ENCODE peak calls at places on chromosomes 1 and 21, in ten cellular contexts. One of them, this sample, is unnamed.

GRCh38 chr21:44012474-44013379 is 618 bp downstream of the TRAPPC10 start:
- DNase-seq in PC-9: peak; percentile 41
- DNase-seq in neural progenitor cell: peak; percentile 92
- DNase-seq in CD8-positive, alpha-beta T cell: peak; percentile 89
- DNase-seq in body of pancreas: peak; percentile 53
- DNase-seq in psoas muscle: peak; percentile 72
- DNase-seq in heart left ventricle: peak; percentile 64
- DNase-seq in transverse colon: peak; percentile 83
- DNase-seq in CD4-positive, alpha-beta T cell: peak; percentile 66
- DNase-seq in heart right ventricle: peak; percentile 73
- DNase-seq in this sample: peak; percentile 37

GRCh38 chr1:197620660-197621273 is 154.5 kb downstream of the DENND1B start:
- DNase-seq in psoas muscle: no peak
- DNase-seq in neural progenitor cell: no peak
- DNase-seq in transverse colon: no peak
- DNase-seq in CD8-positive, alpha-beta T cell: no peak
- DNase-seq in heart left ventricle: no peak
- DNase-seq in CD4-positive, alpha-beta T cell: no peak
- DNase-seq in heart right ventricle: no peak
- DNase-seq in PC-9: no peak
- DNase-seq in body of pancreas: no peak
- DNase-seq in this sample: no peak

GRCh38 chr1:108750476-108751191 is 4.2 kb downstream of the STXBP3 start:
- DNase-seq in PC-9: no peak
- DNase-seq in CD4-positive, alpha-beta T cell: no peak
- DNase-seq in CD8-positive, alpha-beta T cell: no peak
- DNase-seq in psoas muscle: no peak
- DNase-seq in heart right ventricle: no peak
- DNase-seq in neural progenitor cell: no peak
- DNase-seq in heart left ventricle: no peak
- DNase-seq in transverse colon: no peak
- DNase-seq in body of pancreas: no peak
- DNase-seq in this sample: no peak

GRCh38 chr1:116486424-116486823 is 84.4 kb downstream of the CD58 start:
- DNase-seq in CD8-positive, alpha-beta T cell: no peak
- DNase-seq in CD4-positive, alpha-beta T cell: no peak
- DNase-seq in neural progenitor cell: no peak
- DNase-seq in heart right ventricle: no peak
- DNase-seq in heart left ventricle: no peak
- DNase-seq in PC-9: no peak
- DNase-seq in body of pancreas: no peak
- DNase-seq in transverse colon: no peak
- DNase-seq in psoas muscle: no peak
- DNase-seq in this sample: no peak

GRCh38 chr1:160413716-160414115 is 13.4 kb downstream of the VANGL2 start:
- DNase-seq in heart left ventricle: no peak
- DNase-seq in body of pancreas: no peak
- DNase-seq in PC-9: no peak
- DNase-seq in transverse colon: no peak
- DNase-seq in neural progenitor cell: no peak
- DNase-seq in heart right ventricle: no peak
- DNase-seq in CD8-positive, alpha-beta T cell: no peak
- DNase-seq in CD4-positive, alpha-beta T cell: no peak
- DNase-seq in psoas muscle: no peak
- DNase-seq in this sample: no peak

GRCh38 chr1:170823120-170823519 is 112.2 kb upstream of the MROH9 start:
- DNase-seq in CD8-positive, alpha-beta T cell: no peak
- DNase-seq in neural progenitor cell: no peak
- DNase-seq in heart right ventricle: no peak
- DNase-seq in CD4-positive, alpha-beta T cell: no peak
- DNase-seq in psoas muscle: no peak
- DNase-seq in body of pancreas: no peak
- DNase-seq in transverse colon: no peak
- DNase-seq in PC-9: no peak
- DNase-seq in heart left ventricle: no peak
- DNase-seq in this sample: no peak

GRCh38 chr1:70528591-70529333 is 117.7 kb downstream of the CTH start:
- DNase-seq in transverse colon: no peak
- DNase-seq in neural progenitor cell: peak; percentile 75
- DNase-seq in heart left ventricle: peak; percentile 9
- DNase-seq in body of pancreas: peak; percentile 42
- DNase-seq in CD8-positive, alpha-beta T cell: peak; percentile 4
- DNase-seq in CD4-positive, alpha-beta T cell: no peak
- DNase-seq in heart right ventricle: no peak
- DNase-seq in PC-9: peak; percentile 7
- DNase-seq in psoas muscle: no peak
- DNase-seq in this sample: peak; percentile 61

GRCh38 chr1:31397360-31398095 is 15.5 kb upstream of the SERINC2 start:
- DNase-seq in psoas muscle: no peak
- DNase-seq in CD8-positive, alpha-beta T cell: no peak
- DNase-seq in PC-9: no peak
- DNase-seq in heart right ventricle: no peak
- DNase-seq in CD4-positive, alpha-beta T cell: no peak
- DNase-seq in neural progenitor cell: no peak
- DNase-seq in heart left ventricle: no peak
- DNase-seq in body of pancreas: no peak
- DNase-seq in transverse colon: no peak
- DNase-seq in this sample: no peak

GRCh38 chr1:229835226-229835625 is 209.2 kb downstream of the URB2 start:
- DNase-seq in PC-9: no peak
- DNase-seq in psoas muscle: no peak
- DNase-seq in CD8-positive, alpha-beta T cell: no peak
- DNase-seq in CD4-positive, alpha-beta T cell: no peak
- DNase-seq in body of pancreas: no peak
- DNase-seq in heart left ventricle: no peak
- DNase-seq in transverse colon: no peak
- DNase-seq in neural progenitor cell: no peak
- DNase-seq in heart right ventricle: no peak
- DNase-seq in this sample: no peak

GRCh38 chr21:41583274-41583790 is 75.4 kb upstream of the TMPRSS2 start:
- DNase-seq in psoas muscle: no peak
- DNase-seq in heart right ventricle: no peak
- DNase-seq in CD8-positive, alpha-beta T cell: no peak
- DNase-seq in body of pancreas: peak; percentile 84
- DNase-seq in transverse colon: no peak
- DNase-seq in PC-9: peak; percentile 77
- DNase-seq in CD4-positive, alpha-beta T cell: no peak
- DNase-seq in neural progenitor cell: no peak
- DNase-seq in heart left ventricle: no peak
- DNase-seq in this sample: no peak

GRCh38 chr1:56577859-56578663 is 1.3 kb downstream of the PLPP3 start:
- DNase-seq in CD8-positive, alpha-beta T cell: no peak
- DNase-seq in neural progenitor cell: peak; percentile 75
- DNase-seq in transverse colon: peak; percentile 68
- DNase-seq in body of pancreas: peak; percentile 78
- DNase-seq in psoas muscle: peak; percentile 42
- DNase-seq in heart left ventricle: peak; percentile 41
- DNase-seq in PC-9: peak; percentile 58
- DNase-seq in heart right ventricle: peak; percentile 50
- DNase-seq in CD4-positive, alpha-beta T cell: no peak
- DNase-seq in this sample: no peak

GRCh38 chr1:47725000-47725731 is 272.0 kb downstream of the TRABD2B start:
- DNase-seq in body of pancreas: no peak
- DNase-seq in heart left ventricle: no peak
- DNase-seq in psoas muscle: no peak
- DNase-seq in transverse colon: no peak
- DNase-seq in CD4-positive, alpha-beta T cell: no peak
- DNase-seq in heart right ventricle: no peak
- DNase-seq in CD8-positive, alpha-beta T cell: no peak
- DNase-seq in neural progenitor cell: peak; percentile 64
- DNase-seq in PC-9: no peak
- DNase-seq in this sample: no peak

GRCh38 chr1:228061411-228062084 is 21.0 kb upstream of the ARF1 start:
- DNase-seq in transverse colon: no peak
- DNase-seq in psoas muscle: no peak
- DNase-seq in CD8-positive, alpha-beta T cell: no peak
- DNase-seq in body of pancreas: no peak
- DNase-seq in PC-9: no peak
- DNase-seq in neural progenitor cell: no peak
- DNase-seq in heart left ventricle: no peak
- DNase-seq in CD4-positive, alpha-beta T cell: no peak
- DNase-seq in heart right ventricle: no peak
- DNase-seq in this sample: no peak

GRCh38 chr1:110083453-110084225 is 13.2 kb upstream of the ALX3 start:
- DNase-seq in PC-9: no peak
- DNase-seq in psoas muscle: no peak
- DNase-seq in neural progenitor cell: peak; percentile 39
- DNase-seq in CD8-positive, alpha-beta T cell: no peak
- DNase-seq in body of pancreas: no peak
- DNase-seq in CD4-positive, alpha-beta T cell: no peak
- DNase-seq in heart left ventricle: no peak
- DNase-seq in transverse colon: no peak
- DNase-seq in heart right ventricle: no peak
- DNase-seq in this sample: no peak

DNA sequence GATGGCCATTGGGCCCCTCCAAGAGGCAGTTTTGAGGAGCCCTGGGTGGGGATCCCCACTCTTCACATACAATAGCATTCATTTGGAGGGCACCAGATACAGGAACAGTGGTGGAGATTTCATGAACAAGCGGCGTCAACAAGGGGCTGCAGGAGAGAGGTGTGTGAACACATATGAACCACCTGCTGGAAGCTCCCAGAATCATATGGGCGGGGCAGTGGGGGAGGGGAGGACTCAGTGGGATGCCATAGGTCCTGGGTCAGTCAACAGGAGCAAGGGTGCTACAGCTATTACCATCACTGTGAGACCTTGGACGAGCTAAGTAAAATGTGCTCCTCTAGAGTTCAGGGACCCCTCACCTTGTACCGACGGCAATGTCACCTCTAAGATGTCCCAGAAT is 100.4 kb upstream of the IRF2BP2 start:
- DNase-seq in psoas muscle: no peak
- DNase-seq in heart left ventricle: no peak
- DNase-seq in heart right ventricle: no peak
- DNase-seq in body of pancreas: no peak
- DNase-seq in CD4-positive, alpha-beta T cell: no peak
- DNase-seq in CD8-positive, alpha-beta T cell: no peak
- DNase-seq in transverse colon: no peak
- DNase-seq in neural progenitor cell: no peak
- DNase-seq in PC-9: no peak
- DNase-seq in this sample: no peak
- H3K27ac ChIP-seq in psoas muscle: peak overlapping the region; percentile 56
- H3K27ac ChIP-seq in heart left ventricle: peak overlapping the region; percentile 83
- H3K27ac ChIP-seq in heart right ventricle: peak overlapping the region; percentile 42
- H3K27ac ChIP-seq in body of pancreas: no peak overlapping the region
- H3K27ac ChIP-seq in CD4-positive, alpha-beta T cell: no peak overlapping the region
- H3K27ac ChIP-seq in CD8-positive, alpha-beta T cell: no peak overlapping the region
- H3K27ac ChIP-seq in transverse colon: peak overlapping the region; percentile 40
- H3K27ac ChIP-seq in neural progenitor cell: no peak overlapping the region
- H3K27ac ChIP-seq in PC-9: no peak overlapping the region
- H3K27ac ChIP-seq in this sample: no peak overlapping the region

GRCh38 chr1:63326106-63326472 is 3.7 kb downstream of the FOXD3 start:
- DNase-seq in CD4-positive, alpha-beta T cell: no peak
- DNase-seq in heart left ventricle: no peak
- DNase-seq in psoas muscle: no peak
- DNase-seq in heart right ventricle: no peak
- DNase-seq in CD8-positive, alpha-beta T cell: no peak
- DNase-seq in PC-9: no peak
- DNase-seq in neural progenitor cell: peak; percentile 68
- DNase-seq in transverse colon: no peak
- DNase-seq in body of pancreas: no peak
- DNase-seq in this sample: no peak
- H3K27me3 ChIP-seq in CD4-positive, alpha-beta T cell: peaks cover 94% of the 10 kb centered on the region
- H3K27me3 ChIP-seq in heart left ventricle: peaks cover 91% of the 10 kb centered on the region
- H3K27me3 ChIP-seq in psoas muscle: peaks cover 67% of the 10 kb centered on the region
- H3K27me3 ChIP-seq in heart right ventricle: peaks cover 100% of the 10 kb centered on the region
- H3K27me3 ChIP-seq in CD8-positive, alpha-beta T cell: peaks cover 80% of the 10 kb centered on the region
- H3K27me3 ChIP-seq in PC-9: peaks cover 4% of the 10 kb centered on the region
- H3K27me3 ChIP-seq in neural progenitor cell: peaks cover 100% of the 10 kb centered on the region
- H3K27me3 ChIP-seq in transverse colon: peaks cover 100% of the 10 kb centered on the region
- H3K27me3 ChIP-seq in body of pancreas: peaks cover 87% of the 10 kb centered on the region
- H3K27me3 ChIP-seq in this sample: no peaks in the 10 kb centered on the region

DNA sequence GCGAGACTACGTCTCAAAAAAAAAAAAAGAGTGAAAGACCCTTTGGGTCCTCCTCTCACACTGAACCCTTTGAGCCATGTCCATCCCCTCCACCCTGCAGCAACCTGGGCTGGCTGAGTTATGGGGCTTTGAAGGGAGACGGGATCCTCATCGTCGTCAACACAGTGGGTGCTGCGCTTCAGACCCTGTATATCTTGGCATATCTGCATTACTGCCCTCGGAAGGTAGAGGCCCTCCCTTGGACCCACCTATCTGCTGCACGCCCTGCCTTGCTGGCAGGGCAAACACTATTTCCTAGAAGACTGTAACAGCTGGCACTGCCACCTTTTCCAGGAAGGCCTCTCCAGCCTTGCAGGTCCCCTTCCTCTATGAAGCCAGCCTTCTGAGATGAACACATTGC is 1.1 kb downstream of the SLC50A1 start:
- DNase-seq in psoas muscle: no peak
- DNase-seq in heart left ventricle: no peak
- DNase-seq in CD8-positive, alpha-beta T cell: peak; percentile 14
- DNase-seq in CD4-positive, alpha-beta T cell: no peak
- DNase-seq in neural progenitor cell: no peak
- DNase-seq in PC-9: no peak
- DNase-seq in heart right ventricle: no peak
- DNase-seq in transverse colon: peak; percentile 57
- DNase-seq in body of pancreas: peak; percentile 46
- DNase-seq in this sample: no peak
- H3K27ac ChIP-seq in psoas muscle: peak overlapping the region; percentile 97
- H3K27ac ChIP-seq in heart left ventricle: peak overlapping the region; percentile 90
- H3K27ac ChIP-seq in CD8-positive, alpha-beta T cell: peak overlapping the region; percentile 78
- H3K27ac ChIP-seq in CD4-positive, alpha-beta T cell: peak overlapping the region; percentile 99
- H3K27ac ChIP-seq in neural progenitor cell: no peak overlapping the region
- H3K27ac ChIP-seq in PC-9: peak overlapping the region; percentile 99
- H3K27ac ChIP-seq in heart right ventricle: peak overlapping the region; percentile 99
- H3K27ac ChIP-seq in transverse colon: peak overlapping the region; percentile 96
- H3K27ac ChIP-seq in body of pancreas: peak overlapping the region; percentile 94
- H3K27ac ChIP-seq in this sample: no peak overlapping the region

GRCh38 chr1:156384658-156385057 is 15.6 kb downstream of the RHBG start:
- DNase-seq in psoas muscle: no peak
- DNase-seq in heart right ventricle: no peak
- DNase-seq in body of pancreas: no peak
- DNase-seq in CD4-positive, alpha-beta T cell: no peak
- DNase-seq in PC-9: no peak
- DNase-seq in neural progenitor cell: no peak
- DNase-seq in heart left ventricle: no peak
- DNase-seq in CD8-positive, alpha-beta T cell: no peak
- DNase-seq in transverse colon: no peak
- DNase-seq in this sample: no peak

GRCh38 chr1:156384007-156384406 is 15.0 kb downstream of the RHBG start:
- DNase-seq in psoas muscle: no peak
- DNase-seq in CD8-positive, alpha-beta T cell: no peak
- DNase-seq in heart right ventricle: no peak
- DNase-seq in heart left ventricle: no peak
- DNase-seq in PC-9: no peak
- DNase-seq in body of pancreas: no peak
- DNase-seq in CD4-positive, alpha-beta T cell: no peak
- DNase-seq in transverse colon: no peak
- DNase-seq in neural progenitor cell: no peak
- DNase-seq in this sample: no peak

GRCh38 chr1:156386949-156387898 is 18.2 kb downstream of the RHBG start:
- DNase-seq in neural progenitor cell: no peak
- DNase-seq in PC-9: no peak
- DNase-seq in transverse colon: no peak
- DNase-seq in heart right ventricle: no peak
- DNase-seq in body of pancreas: no peak
- DNase-seq in CD8-positive, alpha-beta T cell: no peak
- DNase-seq in psoas muscle: no peak
- DNase-seq in CD4-positive, alpha-beta T cell: no peak
- DNase-seq in heart left ventricle: no peak
- DNase-seq in this sample: no peak

GRCh38 chr1:156386134-156386901 is 17.3 kb downstream of the RHBG start:
- DNase-seq in neural progenitor cell: no peak
- DNase-seq in heart left ventricle: no peak
- DNase-seq in psoas muscle: no peak
- DNase-seq in transverse colon: no peak
- DNase-seq in CD8-positive, alpha-beta T cell: no peak
- DNase-seq in body of pancreas: no peak
- DNase-seq in heart right ventricle: no peak
- DNase-seq in PC-9: no peak
- DNase-seq in CD4-positive, alpha-beta T cell: no peak
- DNase-seq in this sample: no peak

GRCh38 chr1:156385534-156386031 is 16.6 kb downstream of the RHBG start:
- DNase-seq in heart left ventricle: peak; percentile 43
- DNase-seq in transverse colon: peak; percentile 62
- DNase-seq in CD4-positive, alpha-beta T cell: peak; percentile 69
- DNase-seq in psoas muscle: peak; percentile 39
- DNase-seq in PC-9: peak; percentile 45
- DNase-seq in neural progenitor cell: peak; percentile 89
- DNase-seq in CD8-positive, alpha-beta T cell: peak; percentile 78
- DNase-seq in body of pancreas: peak; percentile 53
- DNase-seq in heart right ventricle: peak; percentile 45
- DNase-seq in this sample: no peak
- H3K27me3 ChIP-seq in heart left ventricle: peaks cover 6% of the 10 kb centered on the region
- H3K27me3 ChIP-seq in transverse colon: peaks cover 48% of the 10 kb centered on the region
- H3K27me3 ChIP-seq in CD4-positive, alpha-beta T cell: peaks cover 18% of the 10 kb centered on the region
- H3K27me3 ChIP-seq in psoas muscle: peaks cover 6% of the 10 kb centered on the region
- H3K27me3 ChIP-seq in PC-9: no peaks in the 10 kb centered on the region
- H3K27me3 ChIP-seq in neural progenitor cell: peaks cover 100% of the 10 kb centered on the region
- H3K27me3 ChIP-seq in CD8-positive, alpha-beta T cell: peaks cover 5% of the 10 kb centered on the region
- H3K27me3 ChIP-seq in body of pancreas: peaks cover 10% of the 10 kb centered on the region
- H3K27me3 ChIP-seq in heart right ventricle: peaks cover 50% of the 10 kb centered on the region
- H3K27me3 ChIP-seq in this sample: peaks cover 18% of the 10 kb centered on the region

This sample was measured in iPS DF 6.9.